ENCODE peak calls at places on chromosome 11, in ten cellular contexts. One of them, this sample, is unnamed. For H3K4me1, the result is how much of the 10 kb centered on the place peaks cover.

GRCh38 chr11:59802639-59803176 is 7.9 kb downstream of the MRPL16 start:
- DNase-seq in psoas muscle: no peak
- DNase-seq in tibial artery: no peak
- DNase-seq in endodermal cell: no peak
- DNase-seq in mammary epithelial cell: peak
- DNase-seq in CD4-positive, alpha-beta memory T cell: peak
- DNase-seq in sigmoid colon: no peak
- DNase-seq in lung: no peak
- DNase-seq in Panc1: peak
- DNase-seq in body of pancreas: peak
- DNase-seq in this sample: no peak

GRCh38 chr11:70176940-70177689 is 26.0 kb upstream of the FADD start:
- DNase-seq in mammary epithelial cell: no peak
- DNase-seq in endodermal cell: peak
- DNase-seq in sigmoid colon: no peak
- DNase-seq in CD4-positive, alpha-beta memory T cell: peak
- DNase-seq in psoas muscle: no peak
- DNase-seq in body of pancreas: peak
- DNase-seq in lung: no peak
- DNase-seq in tibial artery: no peak
- DNase-seq in Panc1: no peak
- DNase-seq in this sample: peak

GRCh38 chr11:11563193-11563592 is 58.6 kb downstream of the GALNT18 start:
- DNase-seq in mammary epithelial cell: no peak
- DNase-seq in endodermal cell: no peak
- DNase-seq in body of pancreas: no peak
- DNase-seq in lung: no peak
- DNase-seq in CD4-positive, alpha-beta memory T cell: no peak
- DNase-seq in sigmoid colon: no peak
- DNase-seq in Panc1: no peak
- DNase-seq in tibial artery: no peak
- DNase-seq in psoas muscle: no peak
- DNase-seq in this sample: no peak

GRCh38 chr11:119724956-119725355 is 4.0 kb downstream of the NECTIN1 start:
- DNase-seq in body of pancreas: no peak
- DNase-seq in endodermal cell: no peak
- DNase-seq in CD4-positive, alpha-beta memory T cell: no peak
- DNase-seq in tibial artery: no peak
- DNase-seq in psoas muscle: no peak
- DNase-seq in lung: no peak
- DNase-seq in sigmoid colon: no peak
- DNase-seq in mammary epithelial cell: no peak
- DNase-seq in Panc1: no peak
- DNase-seq in this sample: no peak

GRCh38 chr11:8382436-8383053 is 118.9 kb upstream of the LMO1 start:
- DNase-seq in mammary epithelial cell: peak
- DNase-seq in psoas muscle: no peak
- DNase-seq in CD4-positive, alpha-beta memory T cell: no peak
- DNase-seq in tibial artery: no peak
- DNase-seq in body of pancreas: no peak
- DNase-seq in lung: no peak
- DNase-seq in Panc1: no peak
- DNase-seq in endodermal cell: no peak
- DNase-seq in sigmoid colon: no peak
- DNase-seq in this sample: no peak

GRCh38 chr11:17135934-17136683 is 58.6 kb upstream of the RPS13 start:
- DNase-seq in mammary epithelial cell: no peak
- DNase-seq in CD4-positive, alpha-beta memory T cell: no peak
- DNase-seq in sigmoid colon: no peak
- DNase-seq in lung: no peak
- DNase-seq in endodermal cell: no peak
- DNase-seq in body of pancreas: no peak
- DNase-seq in tibial artery: no peak
- DNase-seq in psoas muscle: no peak
- DNase-seq in Panc1: no peak
- DNase-seq in this sample: no peak

GRCh38 chr11:117458275-117459120 is 130.8 kb downstream of the CEP164 start:
- DNase-seq in CD4-positive, alpha-beta memory T cell: no peak
- DNase-seq in Panc1: no peak
- DNase-seq in sigmoid colon: no peak
- DNase-seq in body of pancreas: peak
- DNase-seq in psoas muscle: no peak
- DNase-seq in lung: no peak
- DNase-seq in endodermal cell: peak
- DNase-seq in mammary epithelial cell: peak
- DNase-seq in tibial artery: no peak
- DNase-seq in this sample: no peak

GRCh38 chr11:57288771-57289579 is 35.8 kb downstream of the TNKS1BP1 start:
- DNase-seq in sigmoid colon: no peak
- DNase-seq in psoas muscle: no peak
- DNase-seq in Panc1: no peak
- DNase-seq in endodermal cell: no peak
- DNase-seq in CD4-positive, alpha-beta memory T cell: no peak
- DNase-seq in body of pancreas: no peak
- DNase-seq in lung: no peak
- DNase-seq in mammary epithelial cell: peak
- DNase-seq in tibial artery: no peak
- DNase-seq in this sample: no peak

GRCh38 chr11:77473801-77474508 is at the start of gene PAK1:
- DNase-seq in psoas muscle: peak
- DNase-seq in lung: peak
- DNase-seq in tibial artery: peak
- DNase-seq in mammary epithelial cell: peak
- DNase-seq in sigmoid colon: peak
- DNase-seq in body of pancreas: peak
- DNase-seq in CD4-positive, alpha-beta memory T cell: peak
- DNase-seq in Panc1: peak
- DNase-seq in endodermal cell: peak
- DNase-seq in this sample: peak

GRCh38 chr11:74671520-74672196 is 59.6 kb downstream of the CHRDL2 start:
- DNase-seq in lung: peak
- DNase-seq in psoas muscle: no peak
- DNase-seq in Panc1: no peak
- DNase-seq in sigmoid colon: no peak
- DNase-seq in body of pancreas: no peak
- DNase-seq in endodermal cell: peak
- DNase-seq in CD4-positive, alpha-beta memory T cell: no peak
- DNase-seq in tibial artery: no peak
- DNase-seq in mammary epithelial cell: no peak
- DNase-seq in this sample: no peak

GRCh38 chr11:87028688-87029087 is 9.0 kb upstream of the TMEM135 start:
- DNase-seq in body of pancreas: no peak
- DNase-seq in tibial artery: no peak
- DNase-seq in endodermal cell: no peak
- DNase-seq in sigmoid colon: no peak
- DNase-seq in psoas muscle: no peak
- DNase-seq in CD4-positive, alpha-beta memory T cell: no peak
- DNase-seq in mammary epithelial cell: no peak
- DNase-seq in lung: no peak
- DNase-seq in Panc1: no peak
- DNase-seq in this sample: no peak

GRCh38 chr11:61369372-61370348 is 7.5 kb downstream of the TMEM138 start:
- DNase-seq in body of pancreas: peak
- DNase-seq in Panc1: no peak
- DNase-seq in psoas muscle: peak
- DNase-seq in sigmoid colon: peak
- DNase-seq in CD4-positive, alpha-beta memory T cell: no peak
- DNase-seq in lung: peak
- DNase-seq in mammary epithelial cell: peak
- DNase-seq in tibial artery: peak
- DNase-seq in endodermal cell: no peak
- DNase-seq in this sample: no peak

GRCh38 chr11:120281161-120281795 is 41.3 kb downstream of the POU2F3 start:
- DNase-seq in tibial artery: no peak
- DNase-seq in sigmoid colon: no peak
- DNase-seq in CD4-positive, alpha-beta memory T cell: no peak
- DNase-seq in lung: no peak
- DNase-seq in body of pancreas: no peak
- DNase-seq in Panc1: no peak
- DNase-seq in endodermal cell: no peak
- DNase-seq in mammary epithelial cell: no peak
- DNase-seq in psoas muscle: no peak
- DNase-seq in this sample: no peak

GRCh38 chr11:122198291-122198983 is 82.4 kb upstream of the BLID start:
- DNase-seq in lung: no peak
- DNase-seq in tibial artery: no peak
- DNase-seq in body of pancreas: no peak
- DNase-seq in sigmoid colon: no peak
- DNase-seq in mammary epithelial cell: no peak
- DNase-seq in psoas muscle: no peak
- DNase-seq in endodermal cell: no peak
- DNase-seq in CD4-positive, alpha-beta memory T cell: no peak
- DNase-seq in Panc1: no peak
- DNase-seq in this sample: no peak

GRCh38 chr11:85595285-85595884 is 31.8 kb downstream of the DLG2 start:
- DNase-seq in psoas muscle: no peak
- DNase-seq in mammary epithelial cell: peak
- DNase-seq in lung: no peak
- DNase-seq in endodermal cell: no peak
- DNase-seq in Panc1: peak
- DNase-seq in sigmoid colon: no peak
- DNase-seq in body of pancreas: no peak
- DNase-seq in tibial artery: no peak
- DNase-seq in CD4-positive, alpha-beta memory T cell: peak
- DNase-seq in this sample: no peak

GRCh38 chr11:13669544-13670488 is 1.3 kb downstream of the FAR1 start:
- DNase-seq in endodermal cell: no peak
- DNase-seq in psoas muscle: no peak
- DNase-seq in mammary epithelial cell: peak
- DNase-seq in tibial artery: no peak
- DNase-seq in sigmoid colon: no peak
- DNase-seq in Panc1: no peak
- DNase-seq in lung: no peak
- DNase-seq in body of pancreas: no peak
- DNase-seq in CD4-positive, alpha-beta memory T cell: no peak
- DNase-seq in this sample: no peak

GRCh38 chr11:60143768-60144167 is 39.1 kb downstream of the MS4A6A start:
- DNase-seq in tibial artery: no peak
- DNase-seq in lung: no peak
- DNase-seq in body of pancreas: no peak
- DNase-seq in endodermal cell: no peak
- DNase-seq in Panc1: no peak
- DNase-seq in sigmoid colon: no peak
- DNase-seq in psoas muscle: no peak
- DNase-seq in mammary epithelial cell: no peak
- DNase-seq in CD4-positive, alpha-beta memory T cell: no peak
- DNase-seq in this sample: no peak

GRCh38 chr11:44241851-44242250 is 68.1 kb downstream of the ALX4 start:
- DNase-seq in body of pancreas: no peak
- DNase-seq in sigmoid colon: peak
- DNase-seq in mammary epithelial cell: no peak
- DNase-seq in lung: no peak
- DNase-seq in psoas muscle: peak
- DNase-seq in Panc1: no peak
- DNase-seq in tibial artery: no peak
- DNase-seq in CD4-positive, alpha-beta memory T cell: no peak
- DNase-seq in endodermal cell: no peak
- DNase-seq in this sample: no peak
- H3K27ac ChIP-seq in body of pancreas: no peak
- H3K27ac ChIP-seq in sigmoid colon: no peak
- H3K27ac ChIP-seq in mammary epithelial cell: no peak
- H3K27ac ChIP-seq in lung: no peak
- H3K27ac ChIP-seq in psoas muscle: peak
- H3K27ac ChIP-seq in Panc1: no peak
- H3K27ac ChIP-seq in tibial artery: no peak
- H3K27ac ChIP-seq in CD4-positive, alpha-beta memory T cell: no peak
- H3K27ac ChIP-seq in endodermal cell: no peak
- H3K27ac ChIP-seq in this sample: no peak

GRCh38 chr11:834371-835316 is 1.9 kb downstream of the CD151 start:
- DNase-seq in mammary epithelial cell: peak
- DNase-seq in endodermal cell: no peak
- DNase-seq in tibial artery: no peak
- DNase-seq in Panc1: no peak
- DNase-seq in body of pancreas: peak
- DNase-seq in sigmoid colon: peak
- DNase-seq in psoas muscle: peak
- DNase-seq in lung: peak
- DNase-seq in CD4-positive, alpha-beta memory T cell: no peak
- DNase-seq in this sample: no peak
- H3K4me3 ChIP-seq in mammary epithelial cell: peak
- H3K4me3 ChIP-seq in endodermal cell: peak
- H3K4me3 ChIP-seq in tibial artery: peak
- H3K4me3 ChIP-seq in Panc1: peak
- H3K4me3 ChIP-seq in body of pancreas: no peak
- H3K4me3 ChIP-seq in sigmoid colon: peak
- H3K4me3 ChIP-seq in psoas muscle: peak
- H3K4me3 ChIP-seq in lung: peak
- H3K4me3 ChIP-seq in CD4-positive, alpha-beta memory T cell: no peak
- H3K4me3 ChIP-seq in this sample: no peak

GRCh38 chr11:67289651-67290479 is 762 bp downstream of the ANKRD13D start:
- DNase-seq in psoas muscle: peak
- DNase-seq in body of pancreas: peak
- DNase-seq in tibial artery: no peak
- DNase-seq in Panc1: no peak
- DNase-seq in lung: no peak
- DNase-seq in sigmoid colon: peak
- DNase-seq in endodermal cell: peak
- DNase-seq in mammary epithelial cell: no peak
- DNase-seq in CD4-positive, alpha-beta memory T cell: no peak
- DNase-seq in this sample: no peak
- H3K4me1 ChIP-seq in psoas muscle: under half
- H3K4me1 ChIP-seq in body of pancreas: under half
- H3K4me1 ChIP-seq in tibial artery: under half
- H3K4me1 ChIP-seq in Panc1: under half
- H3K4me1 ChIP-seq in lung: under half
- H3K4me1 ChIP-seq in sigmoid colon: under half
- H3K4me1 ChIP-seq in endodermal cell: under half
- H3K4me1 ChIP-seq in mammary epithelial cell: under half
- H3K4me1 ChIP-seq in CD4-positive, alpha-beta memory T cell: half or more
- H3K4me1 ChIP-seq in this sample: under half

GRCh38 chr11:95359323-95359656 is 128.3 kb upstream of the SESN3 start:
- DNase-seq in sigmoid colon: no peak
- DNase-seq in Panc1: no peak
- DNase-seq in body of pancreas: no peak
- DNase-seq in mammary epithelial cell: no peak
- DNase-seq in endodermal cell: no peak
- DNase-seq in psoas muscle: no peak
- DNase-seq in lung: no peak
- DNase-seq in CD4-positive, alpha-beta memory T cell: no peak
- DNase-seq in tibial artery: no peak
- DNase-seq in this sample: no peak

GRCh38 chr11:95360382-95360781 is 129.4 kb upstream of the SESN3 start:
- DNase-seq in lung: no peak
- DNase-seq in Panc1: no peak
- DNase-seq in sigmoid colon: no peak
- DNase-seq in body of pancreas: no peak
- DNase-seq in tibial artery: no peak
- DNase-seq in CD4-positive, alpha-beta memory T cell: no peak
- DNase-seq in mammary epithelial cell: no peak
- DNase-seq in psoas muscle: no peak
- DNase-seq in endodermal cell: no peak
- DNase-seq in this sample: no peak

GRCh38 chr11:95361180-95361579 is 130.2 kb upstream of the SESN3 start:
- DNase-seq in Panc1: no peak
- DNase-seq in sigmoid colon: no peak
- DNase-seq in lung: no peak
- DNase-seq in tibial artery: no peak
- DNase-seq in endodermal cell: no peak
- DNase-seq in CD4-positive, alpha-beta memory T cell: no peak
- DNase-seq in body of pancreas: no peak
- DNase-seq in mammary epithelial cell: no peak
- DNase-seq in psoas muscle: no peak
- DNase-seq in this sample: no peak

GRCh38 chr11:95359756-95360155 is 128.8 kb upstream of the SESN3 start:
- DNase-seq in sigmoid colon: no peak
- DNase-seq in body of pancreas: no peak
- DNase-seq in mammary epithelial cell: peak
- DNase-seq in tibial artery: no peak
- DNase-seq in Panc1: no peak
- DNase-seq in psoas muscle: no peak
- DNase-seq in CD4-positive, alpha-beta memory T cell: no peak
- DNase-seq in lung: no peak
- DNase-seq in endodermal cell: no peak
- DNase-seq in this sample: no peak

GRCh38 chr11:95358516-95359322 is 127.7 kb upstream of the SESN3 start:
- DNase-seq in CD4-positive, alpha-beta memory T cell: no peak
- DNase-seq in lung: no peak
- DNase-seq in body of pancreas: peak
- DNase-seq in tibial artery: no peak
- DNase-seq in mammary epithelial cell: no peak
- DNase-seq in Panc1: no peak
- DNase-seq in endodermal cell: no peak
- DNase-seq in sigmoid colon: no peak
- DNase-seq in psoas muscle: no peak
- DNase-seq in this sample: no peak
- H3K27ac ChIP-seq in CD4-positive, alpha-beta memory T cell: no peak
- H3K27ac ChIP-seq in lung: no peak
- H3K27ac ChIP-seq in body of pancreas: no peak
- H3K27ac ChIP-seq in tibial artery: peak
- H3K27ac ChIP-seq in mammary epithelial cell: no peak
- H3K27ac ChIP-seq in Panc1: no peak
- H3K27ac ChIP-seq in endodermal cell: no peak
- H3K27ac ChIP-seq in sigmoid colon: no peak
- H3K27ac ChIP-seq in psoas muscle: no peak
- H3K27ac ChIP-seq in this sample: no peak

This sample was measured in iPS DF 6.9.